ENCODE peak calls at places on chromosomes 6 and 20, in seven cellular contexts. I is NCI-H2171, D is glutamatergic neuron, U is astrocyte of the spinal cord, L is amniotic stem cell, Y is substantia nigra, V is T follicular helper cell. A is an unnamed sample.

GRCh38 chr20:24493181-24493580 is 23.8 kb downstream of the SYNDIG1 start:
- DNase-seq in I (no peak), D (no peak), U (no peak), L (no peak), Y (no peak), V (no peak), A (no peak)

GRCh38 chr20:44115181-44115580 is 71.8 kb downstream of the JPH2 start:
- DNase-seq in I (no peak), D (no peak), U (no peak), L (no peak), Y (no peak), V (no peak), A (no peak)

GRCh38 chr6:50661636-50662035 is 51.7 kb upstream of the TFAP2D start:
- DNase-seq in I (no peak), D (no peak), U (no peak), L (no peak), Y (no peak), V (no peak), A (no peak)

GRCh38 chr20:42701948-42702347 is 487.8 kb downstream of the PTPRT start:
- DNase-seq in I (no peak), D (no peak), U (no peak), L (no peak), Y (no peak), V (no peak), A (no peak)

GRCh38 chr6:89287351-89288028 is 27.6 kb downstream of the GABRR2 start:
- DNase-seq in I (no peak), D (no peak), U (no peak), L (no peak), Y (no peak), V (no peak), A (no peak)

GRCh38 chr6:96784650-96785049 is 52.6 kb downstream of the GPR63 start:
- DNase-seq in I (no peak), D (no peak), U (no peak), L (no peak), Y (no peak), V (no peak), A (no peak)

GRCh38 chr6:52727908-52728307 is 35.4 kb downstream of the GSTA2 start:
- DNase-seq in I (no peak), D (no peak), U (no peak), L (no peak), Y (no peak), V (no peak), A (no peak)

GRCh38 chr6:87340230-87340629 is 4.4 kb upstream of the C6orf163 start:
- DNase-seq in I (no peak), D (no peak), U (no peak), L (no peak), Y (no peak), V (no peak), A (no peak)

A was measured in midbrain.